ENCODE peak calls at places on chromosomes 11 and 22, in eight cellular contexts. V is RWPE1; O is aorta; H is HCT116; Q is activated CD4-positive, alpha-beta T cell treated with anti-CD3 and anti-CD28 coated beads, Interleukin-2, amount 10 ng/mL, durations not matched to agents 7 days and 5 days; Z is NCI-H1092 treated with DMSO at 0.1 percent for 48 hours; Y is EL; A is neural crest cell. L is an unnamed sample.
A peak's percentile ranks its signal among the peaks of the same experiment; 100 is the strongest.

GRCh38 chr11:63639195-63639832 is 25.1 kb upstream of the PLAAT3 start:
- DNase-seq in V (no peak), O (no peak), H (no peak), Q (no peak), Z (peak; percentile 2), Y (no peak), A (no peak), L (peak; percentile 26)

GRCh38 chr11:116452447-116452846 is 320.3 kb downstream of the BUD13 start:
- DNase-seq in V (no peak), O (no peak), H (no peak), Q (no peak), Z (peak; percentile 67), Y (no peak), A (no peak), L (no peak)

GRCh38 chr11:112274007-112274783 is 13.5 kb upstream of the PLET1 start:
- DNase-seq in V (no peak), O (no peak), H (no peak), Q (no peak), Z (no peak), Y (no peak), A (no peak), L (no peak)

GRCh38 chr11:44005076-44005800 is 42.5 kb upstream of the ACCSL start:
- DNase-seq in V (no peak), O (peak; percentile 37), H (no peak), Q (no peak), Z (peak; percentile 58), Y (no peak), A (peak; percentile 29), L (no peak)

GRCh38 chr11:69466039-69466438 is 15.4 kb upstream of the LINC01488 start:
- DNase-seq in V (no peak), O (peak; percentile 9), H (no peak), Q (no peak), Z (no peak), Y (no peak), A (no peak), L (no peak)

GRCh38 chr11:37946155-37946766 is 1348.2 kb upstream of the RAG2 start:
- DNase-seq in V (no peak), O (no peak), H (no peak), Q (peak; percentile 27), Z (no peak), Y (peak; percentile 58), A (peak; percentile 30), L (no peak)

GRCh38 chr22:25232301-25232700 is 12.9 kb downstream of the CRYBB2 start:
- DNase-seq in V (peak; percentile 8), O (no peak), H (no peak), Q (no peak), Z (no peak), Y (no peak), A (no peak), L (no peak)

GRCh38 chr22:30876925-30877553 is 91.5 kb downstream of the MORC2 start:
- DNase-seq in V (no peak), O (peak; percentile 40), H (no peak), Q (no peak), Z (peak; percentile 82), Y (no peak), A (no peak), L (no peak)

GRCh38 chr11:119983240-119983732 is 154.6 kb downstream of the TRIM29 start:
- DNase-seq in V (no peak), O (no peak), H (no peak), Q (no peak), Z (no peak), Y (no peak), A (no peak), L (no peak)

GRCh38 chr11:114284021-114284420 is 12.2 kb upstream of the NNMT start:
- DNase-seq in V (no peak), O (no peak), H (no peak), Q (no peak), Z (peak; percentile 75), Y (no peak), A (no peak), L (no peak)

GRCh38 chr11:79637219-79637618 is 196.4 kb upstream of the TENM4 start:
- DNase-seq in V (no peak), O (no peak), H (no peak), Q (no peak), Z (no peak), Y (no peak), A (no peak), L (no peak)

GRCh38 chr11:89498845-89499448 is 7.8 kb upstream of the NOX4 start:
- DNase-seq in V (no peak), O (no peak), H (peak; percentile 13), Q (no peak), Z (no peak), Y (no peak), A (no peak), L (no peak)

GRCh38 chr11:16924462-16924825 is 89.8 kb downstream of the PLEKHA7 start:
- DNase-seq in V (no peak), O (no peak), H (no peak), Q (no peak), Z (no peak), Y (no peak), A (no peak), L (no peak)

GRCh38 chr11:10565493-10565892 is 3.0 kb downstream of the LYVE1 start:
- DNase-seq in V (no peak), O (no peak), H (no peak), Q (no peak), Z (no peak), Y (no peak), A (no peak), L (no peak)

GRCh38 chr11:65806972-65807371 is 20.1 kb downstream of the OVOL1 start:
- DNase-seq in V (no peak), O (no peak), H (no peak), Q (no peak), Z (no peak), Y (no peak), A (no peak), L (no peak)

GRCh38 chr11:43951231-43951630 is 8.8 kb downstream of the C11orf96 start:
- DNase-seq in V (no peak), O (no peak), H (no peak), Q (no peak), Z (no peak), Y (no peak), A (no peak), L (no peak)

GRCh38 chr11:587978-588380 is 11.7 kb downstream of the PHRF1 start:
- DNase-seq in V (no peak), O (no peak), H (no peak), Q (peak; percentile 80), Z (no peak), Y (peak; percentile 79), A (no peak), L (peak; percentile 73)

GRCh38 chr22:49753961-49754673 is 73.6 kb downstream of the BRD1 start:
- DNase-seq in V (no peak), O (peak; percentile 26), H (no peak), Q (no peak), Z (no peak), Y (no peak), A (no peak), L (no peak)